ENCODE peak calls at places on chromosomes 6 and 20, in four cellular contexts. O is prostate gland, T is heart right ventricle, U is thoracic aorta. V is an unnamed sample.

GRCh38 chr6:85887467-85887866 is 244.8 kb upstream of the SYNCRIP start:
- DNase-seq in O (no peak), T (no peak), U (no peak), V (no peak)

GRCh38 chr6:83442752-83443151 is 11.9 kb upstream of the ME1 start:
- DNase-seq in O (no peak), T (no peak), U (no peak), V (no peak)

GRCh38 chr20:49661560-49662329 is 51.9 kb downstream of the B4GALT5 start:
- DNase-seq in O (no peak), T (no peak), U (no peak), V (no peak)

GRCh38 chr6:124607119-124607627 is 355.1 kb upstream of the RNF217 start:
- DNase-seq in O (no peak), T (no peak), U (no peak), V (no peak)

GRCh38 chr6:168133707-168134398 is 54.8 kb upstream of the FRMD1 start:
- DNase-seq in O (no peak), T (no peak), U (no peak), V (no peak)

GRCh38 chr6:169069361-169069760 is 184.3 kb downstream of the THBS2 start:
- DNase-seq in O (no peak), T (no peak), U (no peak), V (no peak)

GRCh38 chr6:166307981-166308768 is at the start of gene PRR18:
- DNase-seq in O (no peak), T (no peak), U (no peak), V (peak; percentile 21)

GRCh38 chr6:5547571-5547970 is 286.3 kb downstream of the FARS2 start:
- DNase-seq in O (no peak), T (no peak), U (no peak), V (no peak)

GRCh38 chr6:2185056-2185455 is 60.3 kb downstream of the GMDS start:
- DNase-seq in O (no peak), T (no peak), U (no peak), V (no peak)

GRCh38 chr6:17712573-17712972 is 5.8 kb upstream of the NUP153 start:
- DNase-seq in O (no peak), T (no peak), U (no peak), V (no peak)

GRCh38 chr6:166286831-166287271 is 21.3 kb downstream of the PRR18 start:
- DNase-seq in O (no peak), T (no peak), U (no peak), V (no peak)

GRCh38 chr6:43948527-43949450 is 178.5 kb downstream of the MRPL14 start:
- DNase-seq in O (no peak), T (no peak), U (no peak), V (no peak)

GRCh38 chr6:87730310-87730709 is 28.3 kb upstream of the AKIRIN2 start:
- DNase-seq in O (peak; percentile 56), T (peak; percentile 67), U (no peak), V (peak; percentile 79)

GRCh38 chr6:2476376-2476775 is 231.0 kb upstream of the GMDS start:
- DNase-seq in O (no peak), T (no peak), U (no peak), V (peak; percentile 21)

GRCh38 chr6:105272783-105273182 is 93.0 kb upstream of the POPDC3 start:
- DNase-seq in O (no peak), T (peak; percentile 17), U (no peak), V (peak; percentile 4)

GRCh38 chr20:18587665-18588553 is at the start of gene DTD1:
- DNase-seq in O (peak; percentile 90), T (peak; percentile 94), U (peak; percentile 90), V (peak; percentile 85)

GRCh38 chr20:17565164-17565845 is 4.6 kb upstream of the DSTN start:
- DNase-seq in O (no peak), T (no peak), U (no peak), V (no peak)

GRCh38 chr6:139308284-139308916 is 16.6 kb upstream of the TXLNB start:
- DNase-seq in O (no peak), T (no peak), U (no peak), V (no peak)

GRCh38 chr6:43203029-43203717 is 21.2 kb downstream of the CUL9 start:
- DNase-seq in O (no peak), T (no peak), U (no peak), V (no peak)

GRCh38 chr6:7554533-7555275 is 13.2 kb downstream of the DSP start:
- DNase-seq in O (no peak), T (no peak), U (no peak), V (no peak)

GRCh38 chr6:128363020-128363419 is 157.4 kb downstream of the PTPRK start:
- DNase-seq in O (no peak), T (no peak), U (no peak), V (no peak)

GRCh38 chr20:51463998-51464397 is 78.5 kb downstream of the NFATC2 start:
- DNase-seq in O (no peak), T (no peak), U (no peak), V (no peak)

GRCh38 chr6:157497579-157497978 is 116.6 kb downstream of the ZDHHC14 start:
- DNase-seq in O (no peak), T (no peak), U (no peak), V (no peak)

GRCh38 chr6:135030532-135031178 is 24.0 kb downstream of the HBS1L start:
- DNase-seq in O (no peak), T (no peak), U (no peak), V (no peak)

GRCh38 chr6:53896237-53896636 is 101.4 kb downstream of the LRRC1 start:
- DNase-seq in O (no peak), T (no peak), U (no peak), V (no peak)

GRCh38 chr20:35871311-35871771 is 83.0 kb downstream of the SCAND1 start:
- DNase-seq in O (peak; percentile 44), T (peak; percentile 49), U (no peak), V (peak; percentile 73)

GRCh38 chr6:111606620-111607115 is 990 bp upstream of the TRAF3IP2 start:
- DNase-seq in O (no peak), T (no peak), U (no peak), V (no peak)

GRCh38 chr6:10759312-10759839 is 11.8 kb downstream of the TMEM14B start:
- DNase-seq in O (no peak), T (no peak), U (no peak), V (peak; percentile 72)

GRCh38 chr6:98641929-98642328 is 192.4 kb upstream of the POU3F2 start:
- DNase-seq in O (no peak), T (no peak), U (no peak), V (peak; percentile 3)
- H3K9me3 ChIP-seq in O (no peaks in the 10 kb centered on the region), T (no peaks in the 10 kb centered on the region), U (no peaks in the 10 kb centered on the region), V (no peaks in the 10 kb centered on the region)

GRCh38 chr20:62150236-62150575 is 6.6 kb downstream of the SS18L1 start:
- DNase-seq in O (no peak), T (no peak), U (no peak), V (no peak)
- H3K27me3 ChIP-seq in O (no peaks in the 10 kb centered on the region), T (no peaks in the 10 kb centered on the region), U (no peaks in the 10 kb centered on the region), V (no peaks in the 10 kb centered on the region)

DNA sequence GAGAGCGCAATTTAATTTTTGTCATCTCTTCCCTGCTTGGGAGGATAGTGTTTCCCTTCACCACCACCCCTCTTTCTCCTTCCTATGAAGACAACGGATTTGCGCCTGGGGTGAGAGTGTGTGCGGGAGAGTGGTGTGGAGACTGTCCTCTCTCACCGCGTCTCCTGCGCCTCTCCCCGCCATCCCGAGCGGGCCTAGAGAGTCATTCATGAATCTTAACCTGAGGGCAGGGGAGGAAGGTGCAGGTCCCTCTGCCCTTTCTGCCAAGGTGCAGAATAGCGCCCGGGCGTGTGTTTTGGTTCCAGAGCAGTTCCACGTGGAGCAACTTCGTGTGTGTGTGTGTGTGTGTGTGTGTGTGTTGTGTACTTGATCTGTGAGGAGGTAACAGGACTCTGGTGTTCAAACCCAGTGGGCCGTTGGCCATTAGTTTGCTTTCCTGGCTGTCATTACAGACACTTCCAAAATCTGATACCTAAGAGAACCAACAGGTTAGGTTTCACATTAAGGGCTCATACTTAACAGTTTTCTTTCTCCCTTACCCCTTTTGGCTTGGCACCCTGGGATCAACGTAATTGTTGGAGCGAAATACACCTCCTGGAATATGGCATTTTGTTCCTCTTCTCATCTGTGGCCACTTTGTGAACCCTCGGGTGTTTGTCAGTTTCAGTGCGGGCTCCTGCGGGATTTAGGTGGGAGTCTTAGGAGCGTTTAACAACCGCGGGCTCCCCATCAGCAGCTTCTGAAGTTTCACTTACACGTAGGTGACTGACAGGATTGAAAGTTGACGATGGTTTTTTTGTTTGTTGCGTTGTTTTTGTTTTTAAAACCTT is 1.8 kb downstream of the EYA4 start:
- DNase-seq in O (no peak), T (peak; percentile 6), U (no peak), V (peak; percentile 58)
- H3K4me3 ChIP-seq in O (peak overlapping the region; percentile 40), T (peak overlapping the region; percentile 24), U (peak overlapping the region; percentile 70), V (peak overlapping the region; percentile 65)

GRCh38 chr6:24673625-24674024 is 6.7 kb downstream of the ACOT13 start:
- DNase-seq in O (no peak), T (no peak), U (no peak), V (no peak)
- H3K9me3 ChIP-seq in O (no peaks in the 10 kb centered on the region), T (peaks cover 30% of the 10 kb centered on the region), U (no peaks in the 10 kb centered on the region), V (no peaks in the 10 kb centered on the region)

GRCh38 chr20:21104466-21104761 is 1.7 kb downstream of the LINC00237 start:
- DNase-seq in O (no peak), T (no peak), U (no peak), V (no peak)
- H3K27me3 ChIP-seq in O (peaks cover 64% of the 10 kb centered on the region), T (peaks cover 50% of the 10 kb centered on the region), U (peaks cover 26% of the 10 kb centered on the region), V (peaks cover 16% of the 10 kb centered on the region)

V was measured in MG63.